ENCODE peak calls at places on chromosome 20, in nine cellular contexts. K is esophagus muscularis mucosa, C is spleen, P is A549, I is heart left ventricle, U is ovary, G is right lobe of liver, Z is breast epithelium, A is tibial nerve. J is an unnamed sample.

GRCh38 chr20:14838663-14839650 is 501.5 kb upstream of the FLRT3 start:
- DNase-seq in K (no peak), C (no peak), P (no peak), I (no peak), U (no peak), G (no peak), Z (no peak), A (no peak), J (no peak)

GRCh38 chr20:50879649-50880550 is 51.3 kb downstream of the ADNP start:
- DNase-seq in K (no peak), C (peak), P (no peak), I (no peak), U (no peak), G (no peak), Z (no peak), A (no peak), J (no peak)

GRCh38 chr20:43023836-43024235 is 165.9 kb downstream of the PTPRT start:
- DNase-seq in K (peak), C (no peak), P (no peak), I (no peak), U (no peak), G (no peak), Z (no peak), A (no peak), J (no peak)

GRCh38 chr20:21514553-21515251 is 838 bp upstream of the NKX2-2 start:
- DNase-seq in K (no peak), C (no peak), P (no peak), I (no peak), U (no peak), G (peak), Z (no peak), A (no peak), J (no peak)

GRCh38 chr20:19056909-19057308 is 155.5 kb upstream of the SLC24A3 start:
- DNase-seq in K (peak), C (no peak), P (no peak), I (no peak), U (no peak), G (no peak), Z (no peak), A (no peak), J (no peak)

GRCh38 chr20:6611911-6612614 is 155.4 kb upstream of the BMP2 start:
- DNase-seq in K (no peak), C (no peak), P (no peak), I (no peak), U (no peak), G (no peak), Z (no peak), A (no peak), J (no peak)

GRCh38 chr20:55880361-55880760 is 125.0 kb downstream of the CBLN4 start:
- DNase-seq in K (no peak), C (no peak), P (no peak), I (no peak), U (no peak), G (peak), Z (no peak), A (no peak), J (no peak)

GRCh38 chr20:7818477-7818876 is 121.8 kb downstream of the HAO1 start:
- DNase-seq in K (no peak), C (no peak), P (no peak), I (no peak), U (no peak), G (no peak), Z (no peak), A (no peak), J (no peak)

GRCh38 chr20:52031206-52031573 is 160.4 kb downstream of the ZFP64 start:
- DNase-seq in K (no peak), C (no peak), P (no peak), I (no peak), U (no peak), G (no peak), Z (no peak), A (no peak), J (no peak)

GRCh38 chr20:48962976-48963730 is 41.6 kb downstream of the ARFGEF2 start:
- DNase-seq in K (no peak), C (no peak), P (no peak), I (no peak), U (no peak), G (peak), Z (peak), A (no peak), J (no peak)

GRCh38 chr20:57361517-57361916 is 10.5 kb downstream of the RAE1 start:
- DNase-seq in K (peak), C (no peak), P (no peak), I (no peak), U (no peak), G (no peak), Z (no peak), A (no peak), J (peak)

GRCh38 chr20:36082516-36082915 is 72.0 kb upstream of the EPB41L1 start:
- DNase-seq in K (no peak), C (no peak), P (peak), I (no peak), U (no peak), G (no peak), Z (no peak), A (no peak), J (no peak)

GRCh38 chr20:9565910-9566550 is 51.6 kb downstream of the LAMP5 start:
- DNase-seq in K (no peak), C (no peak), P (no peak), I (no peak), U (no peak), G (no peak), Z (no peak), A (no peak), J (no peak)

GRCh38 chr20:39318911-39319310 is 356.8 kb downstream of the DHX35 start:
- DNase-seq in K (no peak), C (no peak), P (no peak), I (no peak), U (no peak), G (no peak), Z (no peak), A (no peak), J (no peak)

GRCh38 chr20:35006009-35006408 is 50.3 kb downstream of the MYH7B start:
- DNase-seq in K (no peak), C (peak), P (no peak), I (no peak), U (no peak), G (peak), Z (peak), A (peak), J (no peak)

GRCh38 chr20:25297141-25297905 is 49.4 kb downstream of the PYGB start:
- DNase-seq in K (no peak), C (no peak), P (no peak), I (peak), U (no peak), G (no peak), Z (no peak), A (no peak), J (peak)

GRCh38 chr20:12047838-12048432 is 130.2 kb downstream of the BTBD3 start:
- DNase-seq in K (no peak), C (no peak), P (no peak), I (no peak), U (no peak), G (no peak), Z (no peak), A (no peak), J (no peak)

GRCh38 chr20:42191140-42191860 is 573.1 kb upstream of the CHD6 start:
- DNase-seq in K (no peak), C (no peak), P (peak), I (no peak), U (no peak), G (no peak), Z (no peak), A (no peak), J (no peak)

GRCh38 chr20:31894980-31895675 is 24.7 kb downstream of the TTLL9 start:
- DNase-seq in K (no peak), C (no peak), P (peak), I (peak), U (no peak), G (no peak), Z (peak), A (peak), J (peak)

GRCh38 chr20:7094438-7094997 is 327.0 kb downstream of the BMP2 start:
- DNase-seq in K (no peak), C (no peak), P (peak), I (no peak), U (no peak), G (no peak), Z (no peak), A (no peak), J (no peak)

GRCh38 chr20:13817342-13817741 is 32.5 kb downstream of the NDUFAF5 start:
- DNase-seq in K (no peak), C (no peak), P (no peak), I (no peak), U (no peak), G (no peak), Z (no peak), A (no peak), J (no peak)

GRCh38 chr20:34874094-34874654 is 1.5 kb upstream of the GGT7 start:
- DNase-seq in K (peak), C (no peak), P (peak), I (peak), U (peak), G (peak), Z (peak), A (peak), J (peak)

GRCh38 chr20:32052090-32052791 is at the start of gene HCK:
- DNase-seq in K (no peak), C (peak), P (no peak), I (peak), U (no peak), G (peak), Z (no peak), A (no peak), J (no peak)

GRCh38 chr20:11229772-11230171 is 556.0 kb upstream of the JAG1 start:
- DNase-seq in K (no peak), C (no peak), P (peak), I (peak), U (peak), G (no peak), Z (no peak), A (no peak), J (peak)

GRCh38 chr20:19745106-19745505 is 13.0 kb upstream of the RIN2 start:
- DNase-seq in K (no peak), C (no peak), P (no peak), I (no peak), U (no peak), G (no peak), Z (no peak), A (no peak), J (no peak)

GRCh38 chr20:19495905-19496703 is 262.0 kb upstream of the RIN2 start:
- DNase-seq in K (no peak), C (no peak), P (no peak), I (no peak), U (no peak), G (no peak), Z (no peak), A (no peak), J (no peak)

GRCh38 chr20:60144428-60144827 is 186.2 kb downstream of the CDH26 start:
- DNase-seq in K (no peak), C (no peak), P (no peak), I (no peak), U (no peak), G (no peak), Z (no peak), A (no peak), J (no peak)

GRCh38 chr20:41249781-41250281 is 67.7 kb downstream of the ZHX3 start:
- DNase-seq in K (no peak), C (no peak), P (peak), I (peak), U (peak), G (no peak), Z (no peak), A (no peak), J (peak)

GRCh38 chr20:34322267-34323105 is 19.3 kb upstream of the AHCY start:
- DNase-seq in K (no peak), C (no peak), P (no peak), I (no peak), U (no peak), G (no peak), Z (no peak), A (no peak), J (no peak)

GRCh38 chr20:50333856-50334255 is 143.2 kb downstream of the CEBPB start:
- DNase-seq in K (no peak), C (peak), P (no peak), I (no peak), U (peak), G (no peak), Z (no peak), A (no peak), J (peak)

GRCh38 chr20:45359069-45359405 is 3.9 kb upstream of the SYS1 start:
- DNase-seq in K (no peak), C (no peak), P (no peak), I (peak), U (no peak), G (peak), Z (no peak), A (peak), J (no peak)

GRCh38 chr20:25195962-25196700 is 619 bp downstream of the ENTPD6 start:
- DNase-seq in K (peak), C (no peak), P (peak), I (peak), U (no peak), G (no peak), Z (peak), A (no peak), J (no peak)

GRCh38 chr20:30811896-30812671 is 445.4 kb upstream of the DEFB115 start:
- DNase-seq in K (no peak), C (peak), P (no peak), I (peak), U (no peak), G (peak), Z (no peak), A (no peak), J (peak)

GRCh38 chr20:58994390-58995159 is 12.5 kb downstream of the CTSZ start:
- DNase-seq in K (no peak), C (peak), P (no peak), I (peak), U (no peak), G (no peak), Z (no peak), A (peak), J (no peak)
- TF ChIP-seq POLR2A in K (no peak), C (no peak), P (no peak), I (no peak), U (no peak), G (no peak), Z (no peak), A (no peak), J (no peak)

DNA sequence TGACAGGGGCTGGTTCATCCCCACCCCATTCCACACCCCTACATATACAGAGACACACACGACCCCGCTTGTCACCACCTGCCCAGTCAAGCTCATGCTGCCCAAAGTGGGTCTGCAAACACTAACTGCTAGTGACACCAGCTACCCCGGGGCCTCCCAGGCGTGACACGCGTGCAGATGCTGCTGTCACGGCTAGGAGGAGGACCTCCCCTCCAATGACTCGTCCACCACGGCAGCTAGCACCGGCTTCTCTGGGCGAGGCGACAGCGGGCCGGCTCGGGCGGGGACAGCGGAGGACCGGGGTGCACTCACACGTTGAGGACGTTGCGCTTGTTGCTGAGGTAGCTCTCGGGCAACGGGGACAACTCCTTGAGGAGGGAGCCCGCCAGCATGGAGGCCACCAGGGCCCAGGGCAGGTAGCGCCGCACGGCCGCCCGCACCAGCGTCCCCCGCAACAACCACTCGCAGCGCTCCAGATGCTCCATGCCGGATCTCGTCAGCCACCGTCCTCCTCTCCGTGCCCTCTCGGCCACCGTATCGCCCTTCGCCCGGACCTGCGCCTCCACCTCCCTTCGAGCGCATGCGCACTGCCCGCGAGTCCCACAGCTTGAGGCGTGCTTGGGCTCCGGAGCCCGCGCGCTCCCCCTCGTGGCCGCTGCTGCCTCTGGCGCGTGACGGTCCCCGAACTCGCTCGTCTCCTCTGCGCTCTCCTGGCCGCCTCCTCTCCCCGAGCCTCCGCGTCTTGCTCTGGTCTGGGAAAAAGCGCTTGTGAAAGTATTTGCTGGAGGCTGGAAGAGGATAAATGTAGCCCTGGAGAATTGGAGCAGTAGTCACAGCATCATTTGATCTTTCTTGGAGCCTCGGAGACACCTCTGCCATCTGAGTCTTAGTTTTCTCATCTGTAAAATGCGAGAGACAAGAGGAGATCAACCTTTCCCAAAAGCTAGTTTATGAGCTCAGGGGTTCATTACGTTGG is at the start of gene FITM2:
- DNase-seq in K (peak), C (peak), P (peak), I (peak), U (peak), G (peak), Z (peak), A (peak), J (peak)
- TF ChIP-seq POLR2A in K (no peak), C (no peak), P (peak), I (peak), U (peak), G (peak), Z (peak), A (peak), J (peak)

GRCh38 chr20:3925899-3926638 is 36.9 kb downstream of the PANK2 start:
- DNase-seq in K (no peak), C (no peak), P (no peak), I (no peak), U (no peak), G (no peak), Z (no peak), A (no peak), J (no peak)

GRCh38 chr20:3923818-3924217 is 34.6 kb downstream of the PANK2 start:
- DNase-seq in K (no peak), C (no peak), P (no peak), I (no peak), U (no peak), G (no peak), Z (no peak), A (no peak), J (no peak)

GRCh38 chr20:3922983-3923339 is 33.8 kb downstream of the PANK2 start:
- DNase-seq in K (no peak), C (no peak), P (no peak), I (no peak), U (no peak), G (no peak), Z (no peak), A (no peak), J (no peak)

GRCh38 chr20:3925113-3925695 is 36.0 kb downstream of the PANK2 start:
- DNase-seq in K (no peak), C (no peak), P (no peak), I (no peak), U (no peak), G (no peak), Z (no peak), A (no peak), J (no peak)

GRCh38 chr20:3924304-3925112 is 35.3 kb downstream of the PANK2 start:
- DNase-seq in K (no peak), C (peak), P (no peak), I (peak), U (peak), G (no peak), Z (no peak), A (no peak), J (no peak)
- TF ChIP-seq POLR2A in K (no peak), C (no peak), P (no peak), I (no peak), U (no peak), G (no peak), Z (no peak), A (no peak), J (no peak)

GRCh38 chr20:58891686-58892125 is 39.2 kb downstream of the GNAS start:
- DNase-seq in K (no peak), C (no peak), P (peak), I (peak), U (peak), G (peak), Z (no peak), A (no peak), J (peak)

GRCh38 chr20:58891076-58891685 is 38.7 kb downstream of the GNAS start:
- DNase-seq in K (no peak), C (peak), P (peak), I (peak), U (peak), G (peak), Z (peak), A (peak), J (peak)

GRCh38 chr20:58889334-58890072 is 37.0 kb downstream of the GNAS start:
- DNase-seq in K (no peak), C (peak), P (no peak), I (no peak), U (peak), G (no peak), Z (no peak), A (no peak), J (no peak)

GRCh38 chr20:58890073-58890453 is 37.5 kb downstream of the GNAS start:
- DNase-seq in K (no peak), C (no peak), P (no peak), I (no peak), U (no peak), G (no peak), Z (no peak), A (no peak), J (no peak)

DNA sequence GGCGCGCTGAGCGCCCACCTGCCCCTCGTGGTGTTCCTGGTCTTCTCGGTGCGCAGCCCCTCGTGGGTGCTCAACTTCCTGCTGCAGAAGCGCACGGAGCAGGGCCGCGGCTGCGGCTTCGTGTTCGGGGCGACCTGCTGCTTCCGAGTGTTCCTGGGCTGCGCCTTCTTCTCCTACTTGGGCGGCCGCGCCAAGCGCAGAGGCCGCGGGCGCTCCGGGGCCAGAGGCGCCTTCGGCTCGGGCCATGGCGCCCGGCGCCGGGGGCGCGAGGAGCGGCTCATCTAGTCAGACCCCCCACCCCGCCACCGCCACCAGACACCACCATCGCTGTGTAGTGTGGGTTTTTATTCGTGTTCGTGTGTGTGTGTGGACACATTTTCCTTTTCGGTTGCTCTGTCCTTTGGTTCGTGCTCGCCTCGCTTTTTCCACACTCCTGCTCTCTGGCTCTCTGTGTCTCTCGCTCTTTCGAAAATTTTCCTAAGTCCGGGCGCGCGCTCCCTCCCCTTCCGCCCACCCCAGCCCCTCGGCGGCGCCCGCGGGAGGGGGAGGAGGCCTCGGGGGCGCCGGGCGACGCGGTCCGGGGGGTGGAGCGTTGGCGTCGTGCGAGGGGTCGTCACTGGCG is 38.0 kb downstream of the GNAS start:
- DNase-seq in K (no peak), C (peak), P (peak), I (peak), U (peak), G (peak), Z (peak), A (peak), J (peak)
- TF ChIP-seq POLR2A in K (peak), C (peak), P (peak), I (peak), U (no peak), G (no peak), Z (no peak), A (peak), J (no peak)

GRCh38 chr20:62936996-62937352 is 973 bp upstream of the GID8 start:
- DNase-seq in K (no peak), C (no peak), P (peak), I (no peak), U (no peak), G (no peak), Z (no peak), A (no peak), J (peak)

GRCh38 chr20:62937353-62938104 is 418 bp upstream of the GID8 start:
- DNase-seq in K (peak), C (peak), P (peak), I (peak), U (peak), G (peak), Z (peak), A (peak), J (peak)

GRCh38 chr20:62935968-62936585 is 1.9 kb upstream of the GID8 start:
- DNase-seq in K (no peak), C (peak), P (no peak), I (no peak), U (no peak), G (no peak), Z (no peak), A (no peak), J (no peak)

GRCh38 chr20:62933966-62934365 is 4.0 kb upstream of the GID8 start:
- DNase-seq in K (no peak), C (peak), P (no peak), I (no peak), U (no peak), G (no peak), Z (no peak), A (no peak), J (no peak)

GRCh38 chr20:62935204-62935967 is 2.6 kb upstream of the GID8 start:
- DNase-seq in K (no peak), C (no peak), P (no peak), I (no peak), U (no peak), G (no peak), Z (no peak), A (no peak), J (no peak)
- TF ChIP-seq POLR2A in K (no peak), C (no peak), P (no peak), I (no peak), U (no peak), G (no peak), Z (no peak), A (no peak), J (no peak)